ENCODE peak calls at places on chromosomes 2 and 18, in five cellular contexts. M is sigmoid colon, H is neural crest cell, O is upper lobe of right lung, F is AG04450. Q is an unnamed sample.

GRCh38 chr2:156320491-156320896 is 12.0 kb downstream of the NR4A2 start:
- DNase-seq in F (no peak), H (peak; percentile 18), M (peak; percentile 67), O (no peak), Q (peak; percentile 40)

GRCh38 chr18:10477121-10477862 is 22.9 kb downstream of the APCDD1 start:
- DNase-seq in M (no peak), F (no peak), O (no peak), H (no peak), Q (no peak)

GRCh38 chr2:197215988-197216979 is 94.3 kb downstream of the ANKRD44 start:
- DNase-seq in M (no peak), O (no peak), H (no peak), F (no peak), Q (no peak)

GRCh38 chr2:1841903-1842791 is 97.8 kb upstream of the PXDN start:
- DNase-seq in M (no peak), H (no peak), F (no peak), O (no peak), Q (no peak)

GRCh38 chr2:30566675-30567074 is 119.6 kb downstream of the LCLAT1 start:
- DNase-seq in H (no peak), M (no peak), F (no peak), O (no peak), Q (no peak)

GRCh38 chr2:231348703-231349373 is 46.7 kb upstream of the B3GNT7 start:
- DNase-seq in O (peak; percentile 9), F (peak; percentile 24), M (no peak), H (no peak), Q (no peak)

GRCh38 chr2:8307779-8308178 is 374.1 kb upstream of the ID2 start:
- DNase-seq in O (no peak), H (no peak), M (no peak), F (no peak), Q (no peak)

GRCh38 chr2:199704358-199705238 is 146.4 kb downstream of the FTCDNL1 start:
- DNase-seq in H (no peak), F (no peak), M (no peak), O (no peak), Q (peak; percentile 14)

GRCh38 chr18:79917351-79918088 is 33.9 kb downstream of the SLC66A2 start:
- DNase-seq in O (peak; percentile 61), F (no peak), M (peak; percentile 53), H (no peak), Q (no peak)

GRCh38 chr2:96505231-96505889 is at the start of gene NEURL3:
- DNase-seq in O (no peak), F (no peak), M (no peak), H (no peak), Q (no peak)

GRCh38 chr18:31490387-31490786 is 7.6 kb upstream of the DSG2 start:
- DNase-seq in H (no peak), M (no peak), O (no peak), F (no peak), Q (no peak)

GRCh38 chr2:209411718-209412117 is 12.1 kb upstream of the MAP2 start:
- DNase-seq in O (no peak), F (no peak), M (no peak), H (no peak), Q (no peak)

GRCh38 chr2:158297606-158298005 is 158.9 kb downstream of the CCDC148 start:
- DNase-seq in H (no peak), O (no peak), M (no peak), F (no peak), Q (no peak)

GRCh38 chr18:11149441-11150270 is at the start of gene PIEZO2:
- DNase-seq in H (peak; percentile 79), M (peak; percentile 84), O (peak; percentile 79), F (no peak), Q (peak; percentile 76)

GRCh38 chr2:117470311-117471095 is 344.0 kb upstream of the DDX18 start:
- DNase-seq in H (peak; percentile 52), M (no peak), F (no peak), O (no peak), Q (peak; percentile 60)

GRCh38 chr2:230905448-230906430 is 19.3 kb downstream of the GPR55 start:
- DNase-seq in O (peak; percentile 42), F (no peak), M (peak; percentile 48), H (no peak), Q (peak; percentile 4)

GRCh38 chr2:169828141-169828811 is 1.0 kb downstream of the UBR3 start:
- DNase-seq in H (peak; percentile 14), O (no peak), F (no peak), M (peak; percentile 71), Q (peak; percentile 31)

GRCh38 chr2:233202531-233202944 is 48.9 kb upstream of the ATG16L1 start:
- DNase-seq in H (no peak), F (no peak), M (no peak), O (no peak), Q (no peak)

GRCh38 chr2:143334837-143335236 is 205.6 kb downstream of the ARHGAP15 start:
- DNase-seq in H (no peak), M (no peak), O (no peak), F (no peak), Q (no peak)

GRCh38 chr2:180991361-180991760 is 11.0 kb downstream of the UBE2E3 start:
- DNase-seq in F (no peak), M (no peak), H (no peak), O (no peak), Q (no peak)
- TF ChIP-seq CTCF in F (no peak), M (no peak), H (peak; percentile 24), O (no peak), Q (peak; percentile 24)

GRCh38 chr18:55316615-55317184 is 271.3 kb downstream of the TCF4 start:
- DNase-seq in F (no peak), H (no peak), M (no peak), O (no peak), Q (no peak)

GRCh38 chr18:55317322-55317721 is 270.7 kb downstream of the TCF4 start:
- DNase-seq in O (no peak), F (no peak), M (no peak), H (no peak), Q (no peak)

GRCh38 chr18:55314615-55315237 is 273.3 kb downstream of the TCF4 start:
- DNase-seq in F (no peak), H (no peak), M (no peak), O (no peak), Q (peak; percentile 52)

GRCh38 chr18:55310863-55311262 is 277.1 kb downstream of the TCF4 start:
- DNase-seq in F (no peak), H (no peak), O (no peak), M (no peak), Q (no peak)

GRCh38 chr18:55314031-55314430 is 274.0 kb downstream of the TCF4 start:
- DNase-seq in H (no peak), M (no peak), F (no peak), O (no peak), Q (no peak)
- TF ChIP-seq CTCF in H (no peak), M (no peak), F (no peak), O (no peak), Q (no peak)

DNA sequence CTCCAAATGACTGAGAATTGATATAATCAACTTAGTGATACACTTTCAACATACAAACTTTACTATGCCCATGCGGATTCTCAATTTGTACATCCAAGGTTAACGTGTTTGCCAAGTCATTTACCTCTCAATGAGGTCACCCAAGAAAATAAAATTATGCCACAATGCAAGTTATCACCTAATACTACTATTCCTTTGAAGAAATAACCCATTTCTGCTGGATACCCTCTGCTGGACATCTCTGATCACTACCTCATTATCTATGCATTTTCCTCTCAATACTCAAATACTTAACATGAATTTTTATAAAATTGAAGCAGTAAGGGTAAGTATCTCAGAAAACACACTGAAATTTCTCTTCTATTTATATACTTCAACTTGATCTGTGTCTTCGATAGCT is 12.7 kb downstream of the HNRNPLL start:
- DNase-seq in H (no peak), F (no peak), O (no peak), M (no peak), Q (no peak)
- TF ChIP-seq CTCF in H (peak; percentile 58), F (peak; percentile 36), O (peak; percentile 12), M (no peak), Q (peak; percentile 69)

DNA sequence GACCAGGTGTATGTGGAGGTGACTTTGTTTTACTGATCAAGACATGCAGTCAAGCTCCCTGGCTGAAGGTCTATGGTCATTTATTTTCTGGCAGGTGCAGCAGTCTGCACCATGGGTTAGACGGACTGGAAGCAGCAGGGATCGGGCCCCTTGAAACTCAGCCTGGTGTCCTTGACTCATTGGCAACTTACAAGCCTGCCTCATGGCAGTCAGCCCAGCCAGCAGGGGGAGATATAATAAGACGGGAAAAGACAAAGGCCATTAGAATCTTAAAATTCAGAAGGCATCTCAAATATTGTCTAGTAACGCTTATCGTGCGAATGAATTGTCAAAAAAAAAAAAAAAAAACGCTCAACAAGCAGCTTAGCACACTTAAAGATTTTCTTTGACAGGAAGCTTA is 308.2 kb downstream of the EN1 start:
- DNase-seq in F (no peak), M (no peak), O (no peak), H (no peak), Q (peak; percentile 28)
- TF ChIP-seq CTCF in F (peak; percentile 57), M (no peak), O (peak; percentile 32), H (peak; percentile 50), Q (peak; percentile 52)

GRCh38 chr2:100982431-100982861 is 19.6 kb upstream of the RPL31 start:
- DNase-seq in M (peak; percentile 53), F (no peak), O (no peak), H (no peak), Q (no peak)
- TF ChIP-seq CTCF in M (no peak), F (no peak), O (no peak), H (no peak), Q (no peak)

GRCh38 chr2:26314243-26314642 is 31.7 kb upstream of the SELENOI start:
- DNase-seq in O (no peak), H (no peak), M (no peak), F (no peak), Q (no peak)
- TF ChIP-seq CTCF in O (no peak), H (no peak), M (no peak), F (no peak), Q (no peak)

GRCh38 chr2:103991591-103991990 is 862.3 kb upstream of the POU3F3 start:
- DNase-seq in M (no peak), O (no peak), F (no peak), H (no peak), Q (no peak)
- TF ChIP-seq CTCF in M (no peak), O (no peak), F (no peak), H (peak; percentile 53), Q (peak; percentile 29)

GRCh38 chr2:57552885-57553284 is 493.7 kb upstream of the VRK2 start:
- DNase-seq in O (no peak), F (no peak), H (no peak), M (no peak), Q (no peak)
- TF ChIP-seq CTCF in O (no peak), F (no peak), H (no peak), M (no peak), Q (no peak)

DNA sequence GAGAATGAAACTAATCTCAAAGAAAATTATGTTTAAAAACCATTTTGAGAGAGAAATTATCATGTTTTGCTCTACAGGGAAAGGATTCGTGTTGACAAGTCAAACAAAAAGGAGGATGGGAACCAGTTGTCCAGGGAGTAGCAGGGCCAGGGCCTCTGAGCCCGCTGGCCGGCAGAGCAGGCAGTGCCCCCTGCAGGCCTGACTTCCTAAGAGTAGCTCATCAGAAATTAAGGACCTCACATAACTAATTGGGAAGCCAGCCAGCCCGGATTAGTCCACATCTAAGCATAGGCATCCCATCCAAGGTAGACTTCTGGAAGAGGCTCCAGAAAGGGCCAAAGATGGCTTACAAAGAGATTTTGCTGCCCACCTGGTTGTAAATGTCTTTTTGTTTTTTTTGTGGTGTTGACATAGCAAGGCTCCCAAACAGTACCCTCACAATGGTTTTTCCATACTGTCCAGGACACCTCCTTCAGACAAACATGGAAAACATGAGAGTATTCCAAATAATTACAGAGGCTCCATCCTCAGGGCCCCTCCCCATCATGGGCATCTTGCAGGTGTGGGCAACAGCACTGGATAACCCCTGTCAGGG is 241.2 kb upstream of the TANK start:
- DNase-seq in H (peak; percentile 32), O (peak; percentile 85), M (peak; percentile 67), F (no peak), Q (peak; percentile 80)
- TF ChIP-seq CTCF in H (peak; percentile 63), O (peak; percentile 65), M (peak; percentile 20), F (peak; percentile 39), Q (peak; percentile 72)